ENCODE peak calls at places on chromosomes 13 and 19, in five cellular contexts. P is stimulated activated naive CD8-positive, alpha-beta T cell treated with anti-CD3 and anti-CD28 coated beads, Interleukin-15, Interleukin-2, amounts not matched to agents 100 U/mL and 50 U/mL, for 24 hours; L is HFF-Myc; Q is CMK; K is CD8-positive, alpha-beta memory T cell. M is an unnamed sample.

GRCh38 chr19:12794936-12795335 is 3.6 kb downstream of the JUNB start:
- DNase-seq in P (no peak), L (no peak), Q (no peak), K (no peak), M (no peak)

GRCh38 chr19:49912965-49913685 is 15.9 kb upstream of the ATF5 start:
- DNase-seq in P (no peak), L (no peak), Q (no peak), K (no peak), M (no peak)

GRCh38 chr19:13022859-13023636 is 27.8 kb downstream of the NFIX start:
- DNase-seq in P (no peak), L (peak), Q (peak), K (no peak), M (no peak)

GRCh38 chr19:35986664-35987570 is 8.1 kb upstream of the SDHAF1 start:
- DNase-seq in P (peak), L (no peak), Q (no peak), K (no peak), M (peak)

GRCh38 chr13:26839682-26840081 is 79.1 kb upstream of the GPR12 start:
- DNase-seq in P (no peak), L (no peak), Q (no peak), K (no peak), M (no peak)

GRCh38 chr19:41531438-41532311 is 44.3 kb upstream of the CEACAM21 start:
- DNase-seq in P (peak), L (no peak), Q (peak), K (peak), M (peak)

GRCh38 chr13:50467156-50467814 is 376.2 kb downstream of the DLEU7 start:
- DNase-seq in P (no peak), L (no peak), Q (no peak), K (no peak), M (no peak)

GRCh38 chr13:107900775-107901174 is 314.6 kb downstream of the LIG4 start:
- DNase-seq in P (no peak), L (no peak), Q (no peak), K (no peak), M (no peak)

GRCh38 chr19:1098177-1099051 is 3.2 kb upstream of the POLR2E start:
- DNase-seq in P (no peak), L (no peak), Q (no peak), K (no peak), M (peak)

GRCh38 chr13:107295391-107296157 is 727.6 kb upstream of the ARGLU1 start:
- DNase-seq in P (no peak), L (no peak), Q (no peak), K (no peak), M (peak)

GRCh38 chr13:109788372-109789195 is 2.2 kb upstream of the IRS2 start:
- DNase-seq in P (no peak), L (no peak), Q (no peak), K (no peak), M (no peak)

GRCh38 chr19:35975608-35976214 is 19.3 kb upstream of the SDHAF1 start:
- DNase-seq in P (no peak), L (no peak), Q (no peak), K (no peak), M (peak)

GRCh38 chr19:279656-280055 is 11.5 kb downstream of the PLPP2 start:
- DNase-seq in P (no peak), L (no peak), Q (no peak), K (no peak), M (no peak)

GRCh38 chr19:40744554-40745401 is 5.5 kb downstream of the ACTMAP start:
- DNase-seq in P (peak), L (no peak), Q (no peak), K (no peak), M (peak)

GRCh38 chr13:50170447-50171037 is 155.3 kb downstream of the KCNRG start:
- DNase-seq in P (no peak), L (no peak), Q (no peak), K (no peak), M (no peak)

GRCh38 chr19:5973376-5973775 is 4.6 kb downstream of the RANBP3 start:
- DNase-seq in P (no peak), L (no peak), Q (no peak), K (no peak), M (no peak)

GRCh38 chr19:35170359-35171061 is 16.0 kb downstream of the FXYD5 start:
- DNase-seq in P (no peak), L (no peak), Q (no peak), K (no peak), M (no peak)

GRCh38 chr13:87123987-87124784 is 547.0 kb upstream of the SLITRK5 start:
- DNase-seq in P (no peak), L (peak), Q (peak), K (no peak), M (peak)

GRCh38 chr13:41700790-41701310 is 243.5 kb downstream of the RGCC start:
- DNase-seq in P (no peak), L (peak), Q (no peak), K (no peak), M (no peak)

GRCh38 chr13:113653264-113654174 is 4.5 kb downstream of the ATP4B start:
- DNase-seq in P (no peak), L (no peak), Q (no peak), K (no peak), M (no peak)

GRCh38 chr19:917323-918151 is at the start of gene KISS1R:
- DNase-seq in P (peak), L (no peak), Q (no peak), K (no peak), M (peak)

GRCh38 chr13:36736119-36736726 is 62.4 kb downstream of the SERTM1 start:
- DNase-seq in P (peak), L (peak), Q (peak), K (no peak), M (peak)

GRCh38 chr13:75963318-75963717 is 327.2 kb downstream of the LMO7 start:
- DNase-seq in P (no peak), L (no peak), Q (peak), K (no peak), M (no peak)

GRCh38 chr19:16078311-16078758 is 2.0 kb downstream of the TPM4 start:
- DNase-seq in P (peak), L (peak), Q (no peak), K (no peak), M (peak)

GRCh38 chr13:90717451-90717936 is 630.0 kb upstream of the MIR17HG start:
- DNase-seq in P (no peak), L (peak), Q (no peak), K (no peak), M (no peak)

GRCh38 chr19:48511800-48512503 is at the start of gene LMTK3:
- DNase-seq in P (peak), L (no peak), Q (no peak), K (peak), M (no peak)